ENCODE peak calls at places on chromosome 1, in ten cellular contexts. Z is activated CD4-positive, alpha-beta T cell treated with anti-CD3 and anti-CD28 coated beads, Interleukin-2, amount 50 U/mL, for 1 hour; K is hepatocyte; O is NCI-H1092 treated with DMSO at 0.1 percent for 48 hours; V is CD4-positive, alpha-beta T cell; D is HuH-7; Q is colonic mucosa; Y is BE2C; I is stimulated activated CD8-positive, alpha-beta memory T cell treated with anti-CD3 and anti-CD28 coated beads, Interleukin-15, amount 100 ng/mL, for 1 hour; U is thoracic aorta. H is an unnamed sample.

GRCh38 chr1:188709146-188709545 is 1768.5 kb downstream of the BRINP3 start:
- DNase-seq in I (no peak), Y (no peak), D (no peak), O (peak), K (no peak), Z (no peak), Q (no peak), V (no peak), U (no peak), H (no peak)

GRCh38 chr1:88063605-88064004 is 620.5 kb upstream of the PKN2 start:
- DNase-seq in O (no peak), I (no peak), V (no peak), Z (no peak), D (no peak), Y (no peak), K (no peak), Q (no peak), U (no peak), H (no peak)

GRCh38 chr1:196148367-196148970 is 459.8 kb downstream of the KCNT2 start:
- DNase-seq in O (peak), K (peak), U (no peak), Z (no peak), Y (no peak), D (no peak), V (no peak), I (no peak), Q (no peak), H (no peak)

GRCh38 chr1:53982034-53982761 is 35.8 kb downstream of the LDLRAD1 start:
- DNase-seq in D (peak), Y (no peak), U (no peak), Q (peak), O (no peak), I (no peak), V (no peak), K (peak), Z (no peak), H (no peak)

GRCh38 chr1:6059866-6060265 is 14.2 kb downstream of the KCNAB2 start:
- DNase-seq in Z (no peak), K (no peak), Y (peak), U (no peak), D (no peak), I (no peak), V (no peak), O (no peak), Q (no peak), H (no peak)

GRCh38 chr1:77421504-77422233 is 139.8 kb downstream of the AK5 start:
- DNase-seq in Z (no peak), O (no peak), I (no peak), V (peak), K (no peak), D (no peak), U (no peak), Y (no peak), Q (no peak), H (peak)

GRCh38 chr1:156052862-156053769 is 482 bp downstream of the UBQLN4 start:
- DNase-seq in D (peak), Y (peak), I (peak), Z (peak), Q (peak), V (peak), O (peak), K (peak), U (peak), H (peak)

GRCh38 chr1:28789412-28789811 is 22.6 kb upstream of the OPRD1 start:
- DNase-seq in Q (no peak), U (no peak), V (no peak), O (no peak), K (no peak), D (no peak), Y (no peak), Z (no peak), I (no peak), H (no peak)

GRCh38 chr1:102799496-102799895 is 308.8 kb downstream of the COL11A1 start:
- DNase-seq in K (no peak), U (no peak), V (no peak), Y (no peak), I (no peak), O (no peak), Q (no peak), Z (no peak), D (no peak), H (no peak)

GRCh38 chr1:94668528-94668927 is 127.0 kb upstream of the F3 start:
- DNase-seq in Y (no peak), I (no peak), U (no peak), O (no peak), Q (no peak), K (no peak), Z (no peak), V (no peak), D (no peak), H (no peak)

GRCh38 chr1:200311256-200311655 is 98.6 kb downstream of the ZNF281 start:
- DNase-seq in V (no peak), Y (no peak), Q (no peak), I (no peak), U (no peak), Z (no peak), K (no peak), O (no peak), D (no peak), H (no peak)

GRCh38 chr1:199959775-199960110 is 67.8 kb upstream of the NR5A2 start:
- DNase-seq in U (no peak), O (no peak), I (no peak), Y (no peak), D (no peak), Q (no peak), Z (no peak), K (no peak), V (no peak), H (no peak)

GRCh38 chr1:102742426-102742825 is 365.9 kb downstream of the COL11A1 start:
- DNase-seq in Q (no peak), O (no peak), Z (no peak), Y (no peak), D (no peak), I (no peak), V (no peak), U (no peak), K (no peak), H (no peak)

GRCh38 chr1:19955529-19956170 is 23.8 kb downstream of the PLA2G2A start:
- DNase-seq in Z (no peak), Y (no peak), O (no peak), I (no peak), V (no peak), D (no peak), U (no peak), K (no peak), Q (no peak), H (no peak)

GRCh38 chr1:42551150-42551549 is 88.1 kb downstream of the CCDC30 start:
- DNase-seq in V (no peak), O (no peak), D (no peak), K (no peak), Q (no peak), I (no peak), U (no peak), Z (no peak), Y (no peak), H (no peak)

GRCh38 chr1:203178083-203178482 is 2.5 kb upstream of the MYBPH start:
- DNase-seq in K (no peak), U (no peak), O (peak), V (no peak), Z (no peak), Y (no peak), D (no peak), I (no peak), Q (no peak), H (no peak)

GRCh38 chr1:190119683-190120082 is 358.0 kb downstream of the BRINP3 start:
- DNase-seq in Z (no peak), U (no peak), Q (no peak), D (no peak), O (no peak), K (no peak), V (no peak), I (no peak), Y (peak), H (no peak)

GRCh38 chr1:112700290-112701226 is 6.4 kb downstream of the RHOC start:
- DNase-seq in D (peak), O (peak), Q (peak), V (peak), Z (peak), Y (peak), U (peak), I (peak), K (peak), H (peak)

GRCh38 chr1:62841587-62842169 is 57.7 kb downstream of the ATG4C start:
- DNase-seq in D (peak), Z (no peak), Q (peak), V (no peak), I (no peak), K (peak), O (peak), U (no peak), Y (peak), H (no peak)

GRCh38 chr1:224053456-224053855 is 60.5 kb upstream of the FBXO28 start:
- DNase-seq in D (no peak), K (no peak), O (no peak), Y (no peak), Q (no peak), U (no peak), I (no peak), Z (no peak), V (no peak), H (no peak)

GRCh38 chr1:115246526-115246925 is 91.5 kb downstream of the NGF start:
- DNase-seq in Q (no peak), I (no peak), D (no peak), U (no peak), K (no peak), Z (no peak), Y (no peak), O (no peak), V (no peak), H (no peak)